ENCODE peak calls at places on chromosomes 7 and 10, in eight cellular contexts. Z, U, E, N, D, P, M and Y are unnamed samples.

GRCh38 chr10:119489572-119490326 is 52.8 kb downstream of the RGS10 start:
- DNase-seq in Z (peak), U (peak), E (no peak), N (peak), D (peak), P (peak), M (peak), Y (no peak)

GRCh38 chr10:11611248-11612003 is at the start of gene USP6NL:
- DNase-seq in Z (peak), U (peak), E (peak), N (peak), D (peak), P (peak), M (peak), Y (peak)

GRCh38 chr10:6034371-6034770 is 27.8 kb downstream of the IL2RA start:
- DNase-seq in Z (no peak), U (no peak), E (no peak), N (no peak), D (no peak), P (peak), M (no peak), Y (no peak)

GRCh38 chr7:127732306-127732705 is 80.3 kb downstream of the SND1 start:
- DNase-seq in Z (no peak), U (no peak), E (no peak), N (no peak), D (no peak), P (no peak), M (no peak), Y (no peak)

GRCh38 chr7:143503261-143503660 is 25.6 kb downstream of the TAS2R41 start:
- DNase-seq in Z (no peak), U (no peak), E (no peak), N (no peak), D (no peak), P (no peak), M (no peak), Y (no peak)

GRCh38 chr10:132911712-132912097 is 30.7 kb downstream of the CFAP46 start:
- DNase-seq in Z (no peak), U (no peak), E (no peak), N (no peak), D (no peak), P (peak), M (no peak), Y (no peak)

GRCh38 chr7:44396931-44397525 is 71.6 kb upstream of the CAMK2B start:
- DNase-seq in Z (peak), U (no peak), E (no peak), N (no peak), D (no peak), P (no peak), M (no peak), Y (peak)

GRCh38 chr7:46291601-46292150 is 370.6 kb upstream of the IGFBP3 start:
- DNase-seq in Z (peak), U (no peak), E (peak), N (no peak), D (no peak), P (peak), M (no peak), Y (no peak)

GRCh38 chr10:119136084-119136483 is 29.4 kb downstream of the SFXN4 start:
- DNase-seq in Z (peak), U (no peak), E (peak), N (no peak), D (no peak), P (peak), M (no peak), Y (no peak)

GRCh38 chr7:83697814-83698530 is 49.0 kb upstream of the SEMA3E start:
- DNase-seq in Z (no peak), U (no peak), E (no peak), N (no peak), D (no peak), P (peak), M (no peak), Y (no peak)

GRCh38 chr10:133010095-133010837 is 67.9 kb upstream of the CFAP46 start:
- DNase-seq in Z (no peak), U (no peak), E (no peak), N (no peak), D (peak), P (no peak), M (peak), Y (peak)

GRCh38 chr10:43299579-43299978 is 32.7 kb upstream of the RASGEF1A start:
- DNase-seq in Z (no peak), U (peak), E (no peak), N (no peak), D (no peak), P (no peak), M (no peak), Y (peak)

GRCh38 chr10:61840403-61840802 is 61.1 kb upstream of the ARID5B start:
- DNase-seq in Z (no peak), U (no peak), E (no peak), N (no peak), D (no peak), P (no peak), M (no peak), Y (no peak)

GRCh38 chr7:5177060-5177459 is 13.0 kb upstream of the WIPI2 start:
- DNase-seq in Z (peak), U (no peak), E (peak), N (no peak), D (peak), P (peak), M (peak), Y (peak)

GRCh38 chr10:93333278-93333978 is 148.7 kb downstream of the MYOF start:
- DNase-seq in Z (no peak), U (no peak), E (no peak), N (no peak), D (no peak), P (no peak), M (no peak), Y (peak)

GRCh38 chr7:825386-825785 is 6.9 kb upstream of the SUN1 start:
- DNase-seq in Z (peak), U (no peak), E (no peak), N (no peak), D (no peak), P (peak), M (no peak), Y (no peak)

GRCh38 chr10:47354900-47355299 is 6.7 kb downstream of the RBP3 start:
- DNase-seq in Z (no peak), U (no peak), E (no peak), N (no peak), D (no peak), P (no peak), M (no peak), Y (no peak)

GRCh38 chr10:10591682-10592412 is 425.8 kb upstream of the CELF2 start:
- DNase-seq in Z (peak), U (no peak), E (peak), N (no peak), D (no peak), P (no peak), M (no peak), Y (no peak)

GRCh38 chr10:67477868-67478267 is 218.1 kb downstream of the CTNNA3 start:
- DNase-seq in Z (no peak), U (no peak), E (no peak), N (no peak), D (no peak), P (no peak), M (no peak), Y (no peak)

GRCh38 chr7:96739609-96740008 is 30.0 kb upstream of the SEM1 start:
- DNase-seq in Z (no peak), U (no peak), E (no peak), N (no peak), D (no peak), P (no peak), M (no peak), Y (no peak)

GRCh38 chr10:95559466-95559865 is 1.7 kb downstream of the SORBS1 start:
- DNase-seq in Z (no peak), U (no peak), E (peak), N (peak), D (no peak), P (no peak), M (no peak), Y (no peak)

GRCh38 chr7:138248609-138249008 is 172.3 kb downstream of the AKR1D1 start:
- DNase-seq in Z (no peak), U (no peak), E (no peak), N (no peak), D (no peak), P (no peak), M (no peak), Y (no peak)

GRCh38 chr7:10637991-10638390 is 335.7 kb upstream of the PHF14 start:
- DNase-seq in Z (no peak), U (no peak), E (no peak), N (no peak), D (no peak), P (no peak), M (no peak), Y (no peak)

GRCh38 chr10:102674566-102674965 is 30.3 kb downstream of the TRIM8 start:
- DNase-seq in Z (no peak), U (peak), E (no peak), N (peak), D (no peak), P (no peak), M (no peak), Y (no peak)

GRCh38 chr10:121927361-121927840 is 430 bp downstream of the ATE1 start:
- DNase-seq in Z (peak), U (peak), E (peak), N (no peak), D (peak), P (peak), M (no peak), Y (no peak)

GRCh38 chr7:378041-378420 is 88.1 kb downstream of the FOXL3 start:
- DNase-seq in Z (no peak), U (no peak), E (peak), N (no peak), D (no peak), P (no peak), M (no peak), Y (peak)

GRCh38 chr7:128941946-128942526 is 4.3 kb downstream of the IRF5 start:
- DNase-seq in Z (no peak), U (no peak), E (no peak), N (no peak), D (no peak), P (no peak), M (no peak), Y (no peak)

GRCh38 chr7:128939861-128940410 is 2.2 kb downstream of the IRF5 start:
- DNase-seq in Z (no peak), U (no peak), E (no peak), N (no peak), D (no peak), P (no peak), M (no peak), Y (no peak)

GRCh38 chr7:128940494-128941322 is 3.0 kb downstream of the IRF5 start:
- DNase-seq in Z (no peak), U (no peak), E (peak), N (no peak), D (peak), P (no peak), M (no peak), Y (no peak)

GRCh38 chr7:128939075-128939860 is 1.5 kb downstream of the IRF5 start:
- DNase-seq in Z (no peak), U (no peak), E (peak), N (no peak), D (no peak), P (no peak), M (no peak), Y (no peak)

GRCh38 chr7:128941323-128941890 is 3.7 kb downstream of the IRF5 start:
- DNase-seq in Z (no peak), U (no peak), E (no peak), N (no peak), D (no peak), P (no peak), M (no peak), Y (no peak)
- H3K4me3 ChIP-seq in Z (no peak), U (no peak), E (no peak), N (no peak), D (no peak), P (no peak), M (no peak), Y (peak)

DNA sequence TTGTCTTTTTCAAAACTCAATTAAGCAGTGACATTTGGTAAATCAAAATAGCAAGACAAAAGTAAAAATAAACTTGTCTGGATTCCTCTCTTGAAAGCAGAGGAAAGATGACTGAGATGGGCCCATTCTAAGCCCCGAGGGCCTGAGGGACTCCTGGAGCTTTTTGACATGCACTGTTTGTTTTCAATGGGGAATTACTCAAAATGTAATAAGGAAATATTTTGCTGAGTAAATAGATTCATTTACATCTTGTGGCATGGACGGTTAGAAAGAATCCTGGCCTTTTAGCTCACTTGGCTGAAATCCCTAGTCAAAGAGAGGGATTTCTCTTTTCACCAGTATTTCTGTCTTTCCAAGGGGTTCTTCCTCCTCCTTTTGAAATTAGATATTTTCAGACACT is 108.0 kb downstream of the MKX start:
- DNase-seq in Z (no peak), U (no peak), E (no peak), N (no peak), D (no peak), P (no peak), M (no peak), Y (no peak)
- H3K27ac ChIP-seq in Z (no peak), U (no peak), E (no peak), N (no peak), D (no peak), P (no peak), M (no peak), Y (no peak)

GRCh38 chr7:122136639-122137253 is 7.3 kb downstream of the AASS start:
- DNase-seq in Z (peak), U (no peak), E (no peak), N (no peak), D (no peak), P (peak), M (no peak), Y (no peak)

GRCh38 chr7:122136033-122136432 is 8.0 kb downstream of the AASS start:
- DNase-seq in Z (peak), U (no peak), E (no peak), N (no peak), D (no peak), P (peak), M (peak), Y (no peak)

GRCh38 chr7:122140918-122141317 is 3.1 kb downstream of the AASS start:
- DNase-seq in Z (no peak), U (no peak), E (no peak), N (no peak), D (no peak), P (peak), M (no peak), Y (no peak)

GRCh38 chr7:122135275-122135674 is 8.8 kb downstream of the AASS start:
- DNase-seq in Z (no peak), U (no peak), E (no peak), N (no peak), D (no peak), P (no peak), M (no peak), Y (no peak)

GRCh38 chr7:122137291-122138077 is 6.6 kb downstream of the AASS start:
- DNase-seq in Z (peak), U (no peak), E (no peak), N (no peak), D (no peak), P (peak), M (peak), Y (no peak)
- H3K4me3 ChIP-seq in Z (peak), U (no peak), E (peak), N (no peak), D (no peak), P (peak), M (peak), Y (peak)

DNA sequence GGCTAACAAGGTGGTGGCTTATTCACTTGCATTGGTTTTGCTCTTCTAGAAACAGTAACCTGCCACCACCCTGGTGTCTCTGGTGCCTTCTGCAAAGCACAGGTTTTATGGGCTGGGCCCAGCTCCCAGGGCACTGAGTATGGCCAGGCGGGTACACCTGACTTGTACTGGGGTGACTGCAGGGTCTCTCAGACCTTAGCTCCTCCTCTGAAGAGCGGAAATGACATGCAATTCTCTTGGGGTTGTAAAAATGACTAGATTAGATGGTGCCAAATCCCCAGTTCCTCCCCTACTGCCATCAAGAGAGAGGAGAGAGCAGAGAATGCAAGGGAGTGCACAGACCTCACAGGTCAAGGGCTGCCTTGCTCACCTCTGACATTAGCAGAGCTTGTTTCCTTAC is 14.7 kb downstream of the ESYT2 start:
- DNase-seq in Z (no peak), U (no peak), E (no peak), N (no peak), D (no peak), P (no peak), M (no peak), Y (no peak)
- H3K27ac ChIP-seq in Z (no peak), U (peak), E (peak), N (no peak), D (peak), P (no peak), M (peak), Y (peak)

GRCh38 chr10:81874878-81875679 is at the start of gene NRG3:
- DNase-seq in Z (no peak), U (no peak), E (no peak), N (peak), D (no peak), P (peak), M (no peak), Y (no peak)
- H3K4me3 ChIP-seq in Z (no peak), U (no peak), E (peak), N (peak), D (no peak), P (no peak), M (peak), Y (peak)

DNA sequence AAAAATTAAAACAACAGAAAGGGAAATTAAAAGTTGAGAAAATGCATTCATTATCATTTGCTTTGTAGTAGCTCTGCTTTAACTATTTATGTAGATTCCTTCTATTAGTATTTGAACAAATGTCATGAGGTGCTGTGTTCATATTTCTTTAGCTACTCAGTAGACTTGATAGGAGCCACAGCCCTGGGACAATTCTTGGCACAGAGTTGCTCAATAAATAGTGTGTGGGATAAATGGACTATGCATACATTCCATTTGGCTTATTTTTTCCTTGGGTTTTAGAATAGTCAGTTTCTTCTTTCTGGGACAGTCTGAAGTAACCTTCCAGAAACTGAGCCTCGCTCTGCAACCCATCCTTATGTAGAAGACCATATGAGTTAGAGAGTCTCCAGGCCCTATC is 13.4 kb downstream of the RPP30 start:
- DNase-seq in Z (peak), U (no peak), E (no peak), N (no peak), D (no peak), P (peak), M (no peak), Y (no peak)
- H3K27ac ChIP-seq in Z (no peak), U (no peak), E (no peak), N (no peak), D (no peak), P (peak), M (no peak), Y (no peak)

GRCh38 chr7:79455173-79455790 is 1.8 kb upstream of the MAGI2 start:
- DNase-seq in Z (no peak), U (no peak), E (no peak), N (no peak), D (peak), P (no peak), M (no peak), Y (no peak)
- H3K4me3 ChIP-seq in Z (peak), U (no peak), E (peak), N (peak), D (no peak), P (peak), M (peak), Y (peak)